ENCODE peak calls at places on chromosomes 2 and 18, in ten cellular contexts. Y is neural crest cell; J is kidney glomerular epithelial cell; I is stimulated activated CD8-positive, alpha-beta memory T cell treated with anti-CD3 and anti-CD28 coated beads, Interleukin-7, amount 100 ng/mL, for 1 hour; T is islet precursor cell; X is HuH-7.5; W is MV-4-11; K is ureter; G is adipocyte; S is NAMALWA. Q is an unnamed sample.

GRCh38 chr18:2442726-2443275 is 128.5 kb downstream of the METTL4 start:
- DNase-seq in Y (no peak), J (no peak), I (no peak), T (no peak), X (no peak), W (no peak), K (no peak), G (peak), S (no peak), Q (no peak)

GRCh38 chr2:73281244-73281643 is 3.0 kb downstream of the FBXO41 start:
- DNase-seq in Y (no peak), J (no peak), I (no peak), T (no peak), X (no peak), W (no peak), K (no peak), G (no peak), S (no peak), Q (no peak)

GRCh38 chr2:55159037-55159651 is 72.9 kb downstream of the CLHC1 start:
- DNase-seq in Y (no peak), J (no peak), I (no peak), T (no peak), X (no peak), W (peak), K (no peak), G (no peak), S (peak), Q (no peak)

GRCh38 chr2:9538000-9538507 is 17.6 kb downstream of the ADAM17 start:
- DNase-seq in Y (no peak), J (no peak), I (no peak), T (no peak), X (no peak), W (peak), K (no peak), G (peak), S (peak), Q (no peak)

GRCh38 chr2:176317246-176318065 is 48.2 kb downstream of the MTX2 start:
- DNase-seq in Y (no peak), J (no peak), I (no peak), T (no peak), X (no peak), W (no peak), K (no peak), G (no peak), S (no peak), Q (no peak)

GRCh38 chr18:73023975-73024374 is 156.2 kb upstream of the NETO1 start:
- DNase-seq in Y (no peak), J (no peak), I (no peak), T (no peak), X (no peak), W (no peak), K (no peak), G (no peak), S (no peak), Q (no peak)

GRCh38 chr2:145421841-145422240 is 901.9 kb upstream of the ZEB2 start:
- DNase-seq in Y (no peak), J (no peak), I (no peak), T (no peak), X (no peak), W (no peak), K (no peak), G (no peak), S (no peak), Q (no peak)

GRCh38 chr2:230811508-230811907 is 53.2 kb upstream of the ITM2C start:
- DNase-seq in Y (no peak), J (no peak), I (no peak), T (no peak), X (no peak), W (no peak), K (no peak), G (no peak), S (no peak), Q (no peak)

GRCh38 chr2:159996792-159997546 is 65.4 kb downstream of the PLA2R1 start:
- DNase-seq in Y (no peak), J (peak), I (no peak), T (no peak), X (no peak), W (no peak), K (no peak), G (peak), S (no peak), Q (no peak)

GRCh38 chr18:68604256-68604655 is 110.7 kb downstream of the TMX3 start:
- DNase-seq in Y (no peak), J (no peak), I (no peak), T (no peak), X (no peak), W (no peak), K (no peak), G (peak), S (no peak), Q (no peak)

GRCh38 chr2:135198481-135198880 is 146.4 kb downstream of the RAB3GAP1 start:
- DNase-seq in Y (no peak), J (no peak), I (no peak), T (no peak), X (no peak), W (no peak), K (no peak), G (no peak), S (no peak), Q (no peak)

GRCh38 chr2:153477096-153477555 is 1.4 kb downstream of the RPRM start:
- DNase-seq in Y (peak), J (no peak), I (no peak), T (peak), X (peak), W (no peak), K (no peak), G (no peak), S (no peak), Q (no peak)

GRCh38 chr18:3456686-3457069 is 6.7 kb downstream of the TGIF1 start:
- DNase-seq in Y (no peak), J (peak), I (no peak), T (no peak), X (peak), W (no peak), K (no peak), G (no peak), S (no peak), Q (no peak)

GRCh38 chr2:28977176-28977875 is 3.8 kb upstream of the TOGARAM2 start:
- DNase-seq in Y (no peak), J (no peak), I (no peak), T (no peak), X (no peak), W (no peak), K (no peak), G (no peak), S (no peak), Q (no peak)

GRCh38 chr2:212520340-212520739 is 18.3 kb downstream of the ERBB4 start:
- DNase-seq in Y (no peak), J (peak), I (no peak), T (no peak), X (no peak), W (no peak), K (no peak), G (peak), S (peak), Q (peak)

GRCh38 chr2:177161741-177162440 is 50.7 kb upstream of the HNRNPA3 start:
- DNase-seq in Y (no peak), J (peak), I (no peak), T (no peak), X (no peak), W (peak), K (no peak), G (peak), S (peak), Q (peak)

Q was measured in cerebellar nuclear complex.